ENCODE peak calls at places on chromosomes 12 and 14, in four cellular contexts. L, Z, S and P are unnamed samples.

GRCh38 chr14:55514819-55515470 is 65.1 kb upstream of the KTN1 start:
- DNase-seq in L (no peak), Z (peak), S (no peak), P (peak)

GRCh38 chr12:113853491-113853890 is 112.6 kb downstream of the RBM19 start:
- DNase-seq in L (no peak), Z (no peak), S (no peak), P (no peak)

GRCh38 chr12:21819236-21819635 is 44.7 kb upstream of the KCNJ8 start:
- DNase-seq in L (no peak), Z (no peak), S (no peak), P (no peak)

GRCh38 chr14:62743569-62743968 is 301.7 kb downstream of the KCNH5 start:
- DNase-seq in L (no peak), Z (no peak), S (no peak), P (no peak)

GRCh38 chr12:50786498-50787231 is 22.8 kb downstream of the ATF1 start:
- DNase-seq in L (peak), Z (peak), S (no peak), P (peak)

GRCh38 chr14:63045234-63045611 is at the start of gene KCNH5:
- DNase-seq in L (no peak), Z (no peak), S (peak), P (no peak)

GRCh38 chr12:4269279-4269991 is 4.1 kb upstream of the CCND2 start:
- DNase-seq in L (peak), Z (no peak), S (peak), P (no peak)

GRCh38 chr12:79895041-79895440 is 39.9 kb downstream of the PPP1R12A start:
- DNase-seq in L (no peak), Z (no peak), S (no peak), P (no peak)

GRCh38 chr12:101552277-101552676 is 42.5 kb upstream of the MYBPC1 start:
- DNase-seq in L (no peak), Z (peak), S (no peak), P (peak)

GRCh38 chr12:65986047-65986446 is 144.5 kb downstream of the LLPH start:
- DNase-seq in L (no peak), Z (no peak), S (no peak), P (no peak)

GRCh38 chr14:53542692-53543091 is 389.6 kb upstream of the DDHD1 start:
- DNase-seq in L (no peak), Z (peak), S (peak), P (peak)

GRCh38 chr14:23182372-23183014 is 967 bp downstream of the SLC7A8 start:
- DNase-seq in L (no peak), Z (no peak), S (peak), P (no peak)

GRCh38 chr14:69288001-69288771 is 28.2 kb downstream of the GALNT16 start:
- DNase-seq in L (no peak), Z (peak), S (peak), P (no peak)

GRCh38 chr12:1083086-1083887 is 92.3 kb downstream of the ERC1 start:
- DNase-seq in L (no peak), Z (no peak), S (no peak), P (no peak)

GRCh38 chr12:48937170-48937569 is 11.9 kb upstream of the FKBP11 start:
- DNase-seq in L (no peak), Z (no peak), S (peak), P (no peak)